ENCODE peak calls at places on chromosomes 7 and 10, in ten cellular contexts. Y, V, E, R, C, G, A, P, N and T are unnamed samples.

GRCh38 chr7:128908750-128909385 is 1.6 kb downstream of the KCP start:
- DNase-seq in P (no peak), A (no peak), R (no peak), C (peak), N (no peak), G (no peak), V (no peak), Y (no peak), E (no peak), T (no peak)

GRCh38 chr7:6162331-6162620 is 110.1 kb downstream of the CYTH3 start:
- DNase-seq in G (peak), V (no peak), Y (no peak), P (no peak), R (peak), E (no peak), C (peak), A (no peak), N (no peak), T (no peak)

GRCh38 chr10:131971591-131971990 is 10.1 kb downstream of the BNIP3 start:
- DNase-seq in P (no peak), A (no peak), G (no peak), E (no peak), N (no peak), C (peak), Y (no peak), R (no peak), V (no peak), T (no peak)

GRCh38 chr7:7956531-7957221 is 11.9 kb upstream of the GLCCI1 start:
- DNase-seq in G (no peak), P (no peak), R (no peak), V (peak), N (no peak), Y (no peak), C (no peak), A (peak), E (no peak), T (no peak)

GRCh38 chr7:5408777-5409176 is 14.9 kb downstream of the TNRC18 start:
- DNase-seq in G (no peak), C (no peak), Y (no peak), P (no peak), E (no peak), R (no peak), N (no peak), V (peak), A (peak), T (no peak)

GRCh38 chr7:332020-332517 is 42.1 kb downstream of the FOXL3 start:
- DNase-seq in Y (peak), N (no peak), G (no peak), V (no peak), C (peak), R (no peak), E (no peak), A (no peak), P (no peak), T (no peak)

GRCh38 chr10:114272696-114273095 is 33.6 kb downstream of the VWA2 start:
- DNase-seq in A (no peak), Y (no peak), E (no peak), R (no peak), P (no peak), N (no peak), V (no peak), G (no peak), C (no peak), T (no peak)

GRCh38 chr10:8758029-8758428 is 703.5 kb downstream of the GATA3 start:
- DNase-seq in P (no peak), A (peak), N (no peak), E (no peak), G (no peak), V (no peak), Y (no peak), R (no peak), C (no peak), T (no peak)

GRCh38 chr7:108660465-108660864 is 90.8 kb downstream of the DNAJB9 start:
- DNase-seq in N (no peak), E (peak), C (no peak), P (no peak), R (no peak), A (no peak), G (no peak), Y (no peak), V (peak), T (no peak)

GRCh38 chr7:55409474-55410225 is 44.5 kb downstream of the LANCL2 start:
- DNase-seq in P (no peak), V (no peak), C (no peak), R (no peak), Y (no peak), A (no peak), E (no peak), N (no peak), G (no peak), T (no peak)

GRCh38 chr7:369476-369980 is 79.6 kb downstream of the FOXL3 start:
- DNase-seq in Y (peak), E (no peak), R (no peak), G (peak), A (no peak), P (no peak), N (no peak), C (peak), V (no peak), T (no peak)

GRCh38 chr7:35905555-35905954 is 104.7 kb downstream of the SEPTIN7 start:
- DNase-seq in Y (no peak), V (peak), C (no peak), G (no peak), E (peak), N (no peak), A (peak), R (no peak), P (no peak), T (no peak)

GRCh38 chr7:25263292-25263691 is 35.0 kb upstream of the NPVF start:
- DNase-seq in E (peak), P (no peak), G (no peak), R (no peak), Y (no peak), N (no peak), C (no peak), V (no peak), A (peak), T (no peak)

GRCh38 chr7:91898240-91898992 is 17.9 kb upstream of the MTERF1 start:
- DNase-seq in G (no peak), C (no peak), N (no peak), R (no peak), A (no peak), E (no peak), Y (no peak), V (no peak), P (no peak), T (no peak)

GRCh38 chr7:91435386-91436059 is 171.3 kb downstream of the FZD1 start:
- DNase-seq in V (no peak), A (no peak), E (peak), Y (no peak), P (no peak), G (no peak), N (no peak), C (no peak), R (no peak), T (no peak)

GRCh38 chr7:76358053-76358477 is 726 bp downstream of the YWHAG start:
- DNase-seq in R (no peak), N (peak), V (peak), P (peak), E (peak), A (no peak), G (peak), Y (peak), C (peak), T (no peak)

GRCh38 chr10:74628136-74628535 is 198.3 kb upstream of the KAT6B start:
- DNase-seq in V (no peak), P (no peak), R (no peak), G (no peak), C (no peak), A (no peak), Y (no peak), N (no peak), E (no peak), T (no peak)

GRCh38 chr7:113209449-113210203 is 91.3 kb upstream of the SMIM30 start:
- DNase-seq in P (no peak), A (no peak), R (no peak), C (no peak), Y (no peak), V (peak), E (no peak), N (no peak), G (no peak), T (no peak)

GRCh38 chr7:38506756-38507155 is 124.4 kb downstream of the AMPH start:
- DNase-seq in C (peak), V (peak), P (no peak), G (no peak), A (peak), R (no peak), E (peak), N (no peak), Y (no peak), T (peak)

GRCh38 chr10:126073606-126074005 is 177.2 kb downstream of the FANK1 start:
- DNase-seq in P (no peak), C (no peak), R (no peak), V (peak), A (peak), Y (no peak), G (no peak), E (no peak), N (no peak), T (no peak)

GRCh38 chr10:47453435-47454293 is 30.3 kb downstream of the ANXA8 start:
- DNase-seq in P (no peak), C (no peak), N (no peak), V (no peak), A (no peak), E (no peak), R (no peak), G (no peak), Y (no peak), T (no peak)

GRCh38 chr7:16479587-16479986 is 14.0 kb upstream of the SOSTDC1 start:
- DNase-seq in E (no peak), C (no peak), N (no peak), P (no peak), V (peak), A (no peak), R (no peak), Y (no peak), G (no peak), T (no peak)

GRCh38 chr7:23472046-23472445 is 1.8 kb upstream of the IGF2BP3 start:
- DNase-seq in E (no peak), C (no peak), A (no peak), G (no peak), R (no peak), P (no peak), Y (no peak), N (no peak), V (no peak), T (no peak)

GRCh38 chr10:23053036-23053435 is 42.3 kb upstream of the MSRB2 start:
- DNase-seq in Y (no peak), G (no peak), E (peak), V (peak), P (no peak), R (no peak), A (no peak), C (no peak), N (no peak), T (no peak)

GRCh38 chr7:101502466-101503098 is 126.5 kb downstream of the MYL10 start:
- DNase-seq in C (no peak), G (no peak), Y (no peak), E (no peak), A (no peak), P (no peak), V (no peak), R (no peak), N (no peak), T (no peak)

DNA sequence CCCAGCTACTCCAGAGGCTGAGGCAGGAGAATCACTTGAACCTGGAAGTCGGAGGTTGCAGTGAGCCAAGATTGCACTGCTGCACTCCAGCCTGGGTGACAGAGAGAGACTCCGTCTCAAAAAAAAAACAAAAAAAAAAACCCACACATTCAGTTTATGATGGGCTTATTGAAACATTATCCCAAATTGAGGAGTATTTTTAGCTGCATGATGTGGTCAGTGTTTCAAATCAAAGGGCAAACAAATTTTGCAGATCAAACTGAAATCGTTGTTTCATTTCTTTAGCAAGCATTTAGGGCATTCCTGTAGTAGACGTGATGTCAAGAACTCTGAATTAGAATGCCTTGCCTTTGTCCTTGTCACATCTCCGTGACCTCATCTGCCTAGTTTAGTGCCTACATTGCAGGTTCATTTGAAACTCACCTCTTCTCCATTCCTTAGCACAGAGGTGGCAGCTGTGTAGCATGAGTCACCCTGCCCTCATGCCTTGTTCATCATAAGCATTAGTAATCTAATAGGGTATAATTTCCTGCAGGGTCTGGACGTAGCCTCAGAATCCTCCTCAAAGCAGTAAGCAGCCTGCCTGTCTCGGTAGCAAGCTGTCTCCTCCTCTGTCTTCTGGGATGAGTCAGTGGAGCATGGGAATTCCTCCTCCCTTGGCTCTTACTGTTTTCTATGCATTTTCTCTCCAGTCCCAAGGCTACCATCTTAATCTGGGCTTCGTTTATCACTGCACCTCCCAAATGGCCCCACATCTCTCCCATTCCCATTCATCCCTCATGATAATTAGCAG is 73.8 kb downstream of the CUL1 start:
- DNase-seq in G (no peak), Y (no peak), A (peak), C (no peak), V (peak), P (no peak), R (no peak), N (no peak), E (peak), T (peak)
- H3K4me3 ChIP-seq in G (no peak), Y (no peak), A (no peak), C (no peak), V (no peak), P (no peak), R (no peak), N (no peak), E (no peak), T (no peak)

DNA sequence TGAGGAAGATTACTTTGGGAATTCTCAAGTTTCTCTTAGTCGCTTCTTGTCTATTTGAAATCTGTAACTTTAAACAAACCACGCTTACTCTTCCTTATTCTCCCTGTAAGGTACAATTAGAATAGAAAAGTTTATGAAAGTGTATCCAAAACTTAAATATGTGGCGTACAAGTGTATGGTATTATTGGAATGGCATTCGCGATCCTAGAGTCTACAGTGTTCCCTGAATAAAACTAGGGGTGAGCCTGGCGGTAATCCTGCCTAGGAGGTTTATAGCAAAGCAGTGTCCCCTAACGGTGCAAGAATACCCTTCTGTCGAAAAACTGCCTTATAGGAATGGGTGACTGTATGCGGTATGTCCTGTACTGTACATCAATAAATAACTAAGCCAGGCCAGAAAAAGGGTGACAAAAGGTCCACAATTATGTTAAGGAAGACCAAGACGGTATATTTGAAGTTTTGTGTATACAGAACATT is 1.2 kb downstream of the TASOR2 start:
- DNase-seq in P (no peak), V (no peak), E (peak), G (no peak), C (no peak), R (no peak), N (no peak), Y (no peak), A (no peak), T (no peak)
- TF ChIP-seq CTCF in P (no peak), V (no peak), E (no peak), G (no peak), C (no peak), R (no peak), N (no peak), Y (no peak), A (no peak), T (no peak)

GRCh38 chr7:155372782-155373358 is 75.2 kb downstream of the INSIG1 start:
- DNase-seq in Y (no peak), V (no peak), C (no peak), G (no peak), R (no peak), P (no peak), N (no peak), A (no peak), E (no peak), T (no peak)
- H3K4me3 ChIP-seq in Y (no peak), V (no peak), C (peak), G (peak), R (peak), P (no peak), N (no peak), A (peak), E (no peak), T (no peak)

DNA sequence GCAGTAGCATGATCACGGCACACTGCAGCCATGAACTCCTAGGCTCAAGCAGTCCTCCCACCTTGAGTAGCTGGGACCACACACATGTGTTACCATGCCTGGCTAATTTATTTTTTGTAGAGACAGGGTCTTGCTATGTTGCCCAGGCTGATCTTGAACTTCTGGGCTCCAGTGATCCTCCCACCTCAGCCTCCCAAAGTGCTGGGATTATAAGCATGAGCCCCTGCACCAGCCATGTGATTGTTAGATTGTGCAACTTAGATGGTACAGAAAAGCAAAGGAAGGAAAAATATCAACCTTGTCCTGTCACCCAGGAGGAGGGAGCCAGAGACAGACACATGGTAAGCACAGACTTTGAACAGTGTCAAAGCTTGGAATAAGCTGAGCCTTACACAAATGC is 73.5 kb downstream of the CCNY start:
- DNase-seq in R (no peak), C (peak), A (no peak), E (no peak), N (no peak), Y (no peak), V (no peak), P (no peak), G (no peak), T (no peak)
- TF ChIP-seq CTCF in R (no peak), C (no peak), A (no peak), E (no peak), N (no peak), Y (no peak), V (no peak), P (no peak), G (no peak), T (no peak)